ENCODE peak calls at places on chromosomes 7 and 10, in ten cellular contexts. U, M, T, Q, O, Z, N, Y, G and E are unnamed samples.

GRCh38 chr10:100993986-100994708 is 5.5 kb upstream of the LZTS2 start:
- DNase-seq in U (no peak), M (peak), T (peak), Q (no peak), O (no peak), Z (no peak), N (no peak), Y (no peak), G (peak), E (peak)

GRCh38 chr7:129434172-129434845 is at the start of gene STRIP2:
- DNase-seq in U (peak), M (peak), T (peak), Q (peak), O (peak), Z (peak), N (no peak), Y (peak), G (peak), E (peak)

GRCh38 chr7:99447943-99448342 is 9.2 kb downstream of the CPSF4 start:
- DNase-seq in U (no peak), M (no peak), T (no peak), Q (no peak), O (no peak), Z (no peak), N (no peak), Y (no peak), G (no peak), E (peak)

GRCh38 chr10:112585960-112586359 is 138.9 kb downstream of the VTI1A start:
- DNase-seq in U (no peak), M (no peak), T (no peak), Q (no peak), O (no peak), Z (no peak), N (no peak), Y (no peak), G (peak), E (no peak)

GRCh38 chr10:5929442-5929841 is 39.4 kb downstream of the FBH1 start:
- DNase-seq in U (no peak), M (no peak), T (no peak), Q (no peak), O (no peak), Z (no peak), N (no peak), Y (no peak), G (no peak), E (no peak)

GRCh38 chr10:43806851-43807640 is 158.4 kb upstream of the ZNF32 start:
- DNase-seq in U (no peak), M (peak), T (no peak), Q (no peak), O (no peak), Z (no peak), N (no peak), Y (no peak), G (no peak), E (no peak)

GRCh38 chr7:64628721-64629120 is 37.2 kb upstream of the ZNF107 start:
- DNase-seq in U (no peak), M (no peak), T (no peak), Q (no peak), O (no peak), Z (no peak), N (no peak), Y (no peak), G (no peak), E (no peak)

GRCh38 chr10:4867520-4868356 is 41.7 kb downstream of the AKR1E2 start:
- DNase-seq in U (no peak), M (peak), T (no peak), Q (no peak), O (peak), Z (no peak), N (no peak), Y (no peak), G (no peak), E (no peak)

GRCh38 chr10:73039635-73040034 is 57.0 kb downstream of the P4HA1 start:
- DNase-seq in U (no peak), M (peak), T (no peak), Q (no peak), O (no peak), Z (peak), N (peak), Y (no peak), G (peak), E (no peak)

GRCh38 chr10:83373659-83374058 is 765.6 kb upstream of the GHITM start:
- DNase-seq in U (peak), M (peak), T (peak), Q (no peak), O (peak), Z (no peak), N (no peak), Y (no peak), G (peak), E (peak)

GRCh38 chr10:77702166-77702565 is 64.6 kb upstream of the KCNMA1 start:
- DNase-seq in U (no peak), M (peak), T (no peak), Q (no peak), O (no peak), Z (no peak), N (peak), Y (no peak), G (no peak), E (no peak)

GRCh38 chr7:157980774-157981173 is 606.8 kb downstream of the PTPRN2 start:
- DNase-seq in U (peak), M (no peak), T (no peak), Q (no peak), O (no peak), Z (no peak), N (no peak), Y (no peak), G (no peak), E (peak)

GRCh38 chr10:111104811-111105210 is 28.0 kb downstream of the ADRA2A start:
- DNase-seq in U (no peak), M (no peak), T (no peak), Q (no peak), O (no peak), Z (no peak), N (no peak), Y (no peak), G (no peak), E (no peak)

GRCh38 chr7:128378637-128379036 is 17.1 kb upstream of the PRRT4 start:
- DNase-seq in U (no peak), M (no peak), T (no peak), Q (no peak), O (no peak), Z (no peak), N (no peak), Y (no peak), G (no peak), E (no peak)